ENCODE peak calls at places on chromosome 5, in ten cellular contexts. P, L, O, X, C, G, V, R, T and M are unnamed samples. For H3K4me1, the result is how much of the 10 kb centered on the place peaks cover.

GRCh38 chr5:156956321-156956720 is 6.7 kb downstream of the TIMD4 start:
- DNase-seq in P (no peak), L (no peak), O (no peak), X (no peak), C (no peak), G (no peak), V (no peak), R (no peak), T (no peak), M (no peak)

GRCh38 chr5:52878671-52879070 is 91.0 kb downstream of the ITGA1 start:
- DNase-seq in P (no peak), L (no peak), O (no peak), X (no peak), C (no peak), G (no peak), V (no peak), R (no peak), T (no peak), M (no peak)

GRCh38 chr5:93789173-93790070 is 48.0 kb upstream of the POU5F2 start:
- DNase-seq in P (no peak), L (no peak), O (no peak), X (no peak), C (no peak), G (peak), V (no peak), R (no peak), T (no peak), M (no peak)

GRCh38 chr5:150624334-150625163 is 15.9 kb upstream of the SYNPO start:
- DNase-seq in P (no peak), L (peak), O (no peak), X (peak), C (no peak), G (no peak), V (peak), R (no peak), T (peak), M (peak)

GRCh38 chr5:161851691-161852299 is 3.9 kb downstream of the GABRA1 start:
- DNase-seq in P (no peak), L (no peak), O (no peak), X (no peak), C (no peak), G (peak), V (no peak), R (no peak), T (no peak), M (no peak)

GRCh38 chr5:14873093-14873492 is 1.5 kb upstream of the ANKH start:
- DNase-seq in P (no peak), L (no peak), O (no peak), X (peak), C (no peak), G (no peak), V (no peak), R (no peak), T (no peak), M (no peak)

GRCh38 chr5:61330341-61330878 is 1.6 kb upstream of the ZSWIM6 start:
- DNase-seq in P (no peak), L (no peak), O (peak), X (peak), C (peak), G (peak), V (peak), R (peak), T (no peak), M (peak)

GRCh38 chr5:116249648-116250047 is 164.8 kb downstream of the COMMD10 start:
- DNase-seq in P (no peak), L (no peak), O (no peak), X (no peak), C (no peak), G (no peak), V (no peak), R (no peak), T (no peak), M (no peak)

DNA sequence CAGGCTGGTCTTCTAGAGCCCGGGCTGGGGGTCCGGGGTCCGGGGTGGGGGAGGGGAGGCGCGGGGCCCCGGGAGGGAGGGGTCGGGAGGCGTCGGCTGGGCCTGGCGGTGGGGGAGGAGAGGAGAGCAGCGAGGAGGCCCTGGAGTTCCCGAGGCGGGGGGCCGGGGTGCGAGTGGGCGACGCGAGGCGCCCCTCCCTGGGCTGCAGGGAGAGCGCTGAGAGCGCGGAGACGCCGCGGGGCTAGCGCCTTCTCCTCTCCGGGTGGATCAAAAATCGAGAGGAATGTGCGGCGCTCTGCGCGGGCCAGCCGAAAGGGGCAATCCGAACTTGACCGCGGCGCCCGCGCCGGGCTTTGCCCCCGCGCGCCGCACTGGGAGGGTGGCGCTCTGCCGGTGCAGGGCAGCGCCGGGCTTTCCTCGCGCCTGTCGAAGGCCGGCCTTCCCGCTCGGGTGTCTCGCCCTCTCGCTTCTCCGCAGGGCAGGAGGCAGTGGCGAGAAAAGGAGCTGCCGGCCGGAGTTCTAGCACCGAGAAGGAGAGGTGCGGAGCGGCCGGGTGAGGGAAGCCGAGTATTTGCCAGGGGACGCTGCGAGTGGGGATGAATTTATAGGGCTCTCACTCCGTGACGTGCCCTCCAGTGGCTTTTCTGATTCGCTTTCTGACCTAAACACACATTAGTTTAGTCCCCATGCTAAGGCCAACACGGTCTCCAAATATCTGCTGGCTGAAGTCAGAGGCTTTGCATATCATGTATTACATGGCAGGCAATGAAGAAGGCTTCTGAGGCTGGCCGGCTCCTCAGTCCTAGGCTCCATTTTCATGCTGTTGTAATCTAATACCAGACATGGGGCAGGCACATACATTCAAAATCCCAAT is at the start of gene GDNF:
- DNase-seq in P (peak), L (no peak), O (no peak), X (peak), C (peak), G (peak), V (peak), R (no peak), T (no peak), M (no peak)
- H3K4me3 ChIP-seq in P (peak), L (no peak), O (no peak), X (peak), C (peak), G (peak), V (peak), R (peak), T (no peak), M (no peak)

GRCh38 chr5:154778534-154778933 is 23.4 kb downstream of the LARP1 start:
- DNase-seq in P (no peak), L (no peak), O (no peak), X (no peak), C (no peak), G (no peak), V (no peak), R (no peak), T (no peak), M (no peak)

GRCh38 chr5:154782812-154783592 is 27.8 kb downstream of the LARP1 start:
- DNase-seq in P (no peak), L (no peak), O (no peak), X (no peak), C (no peak), G (no peak), V (no peak), R (no peak), T (no peak), M (no peak)

GRCh38 chr5:154782326-154782725 is 27.1 kb downstream of the LARP1 start:
- DNase-seq in P (no peak), L (no peak), O (no peak), X (no peak), C (no peak), G (no peak), V (peak), R (no peak), T (no peak), M (no peak)

GRCh38 chr5:154779105-154779504 is 23.9 kb downstream of the LARP1 start:
- DNase-seq in P (no peak), L (no peak), O (no peak), X (no peak), C (no peak), G (peak), V (no peak), R (peak), T (no peak), M (no peak)

GRCh38 chr5:154780128-154780527 is 25.0 kb downstream of the LARP1 start:
- DNase-seq in P (no peak), L (no peak), O (no peak), X (no peak), C (no peak), G (no peak), V (no peak), R (no peak), T (no peak), M (no peak)
- H3K4me1 ChIP-seq in P (half or more), L (half or more), O (under half), X (half or more), C (under half), G (half or more), V (half or more), R (under half), T (under half), M (half or more)

DNA sequence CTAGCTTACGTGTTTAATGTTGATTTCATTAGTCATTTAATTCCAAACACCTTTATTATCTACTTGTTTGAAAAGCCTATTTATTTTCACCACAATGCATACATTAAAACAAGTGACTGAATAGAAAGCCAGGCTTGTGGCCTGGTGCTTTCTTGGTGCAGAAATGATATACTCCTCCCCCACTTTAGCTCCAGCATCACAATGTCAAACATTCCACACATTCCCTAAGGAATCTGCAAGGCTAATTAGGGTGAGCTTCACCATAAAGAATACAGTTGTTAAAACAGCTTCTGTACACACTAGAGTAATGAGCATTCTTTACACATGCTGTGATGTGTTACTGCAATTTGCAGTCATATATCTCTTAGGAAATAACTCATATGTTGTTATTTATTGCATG is 705.8 kb downstream of the CETN3 start:
- DNase-seq in P (no peak), L (no peak), O (no peak), X (no peak), C (no peak), G (no peak), V (no peak), R (no peak), T (no peak), M (no peak)
- H3K4me3 ChIP-seq in P (no peak), L (no peak), O (no peak), X (no peak), C (no peak), G (no peak), V (no peak), R (no peak), T (no peak), M (no peak)

GRCh38 chr5:145246379-145246778 is 588.8 kb downstream of the PRELID2 start:
- DNase-seq in P (no peak), L (no peak), O (no peak), X (no peak), C (no peak), G (no peak), V (no peak), R (no peak), T (no peak), M (no peak)
- H3K4me1 ChIP-seq in P (under half), L (under half), O (under half), X (under half), C (under half), G (under half), V (under half), R (under half), T (under half), M (under half)

DNA sequence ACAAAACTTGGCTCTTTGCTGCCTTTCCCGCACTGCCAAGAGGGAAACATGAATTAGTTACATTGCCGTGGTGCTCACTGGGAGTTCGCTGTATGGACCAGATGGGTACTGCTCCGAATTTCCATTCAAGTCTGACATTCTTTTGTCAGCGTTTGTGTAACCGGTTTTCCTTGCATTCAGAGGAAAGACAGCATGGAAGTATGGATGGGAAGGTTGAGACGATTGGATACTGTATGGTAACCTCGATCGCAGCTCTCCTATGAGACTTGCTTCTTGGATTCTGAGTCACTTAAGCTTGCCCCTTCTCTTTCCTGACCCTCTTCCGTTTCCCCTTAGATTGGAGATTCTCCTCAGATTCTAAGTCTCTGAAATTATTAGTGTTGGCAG is 625 bp upstream of the UBLCP1 start:
- DNase-seq in P (no peak), L (no peak), O (no peak), X (no peak), C (peak), G (peak), V (no peak), R (no peak), T (no peak), M (no peak)
- H3K4me3 ChIP-seq in P (peak), L (peak), O (peak), X (peak), C (peak), G (peak), V (peak), R (peak), T (peak), M (peak)

DNA sequence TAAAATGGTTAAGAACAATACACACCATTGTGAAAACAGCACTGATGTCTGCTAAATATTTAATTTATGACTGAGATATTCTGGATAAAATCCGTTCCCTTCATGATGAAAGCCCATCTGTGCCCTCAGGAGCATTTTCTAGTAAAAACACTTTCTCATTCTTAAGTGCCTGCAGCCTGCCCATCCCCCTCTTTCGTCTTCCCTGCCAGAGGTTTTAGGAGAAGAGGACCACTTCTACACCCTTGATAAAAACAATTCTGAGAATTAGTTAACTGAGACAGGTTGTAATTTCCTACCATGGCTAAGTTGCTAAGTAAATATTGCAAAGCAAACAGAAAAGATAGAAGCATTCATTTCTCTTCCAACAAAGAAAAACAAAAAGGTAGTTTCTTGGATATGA is 272.6 kb downstream of the ATPSCKMT start:
- DNase-seq in P (no peak), L (no peak), O (peak), X (no peak), C (no peak), G (no peak), V (no peak), R (no peak), T (no peak), M (no peak)
- H3K4me1 ChIP-seq in P (under half), L (under half), O (under half), X (under half), C (under half), G (under half), V (under half), R (under half), T (under half), M (under half)

DNA sequence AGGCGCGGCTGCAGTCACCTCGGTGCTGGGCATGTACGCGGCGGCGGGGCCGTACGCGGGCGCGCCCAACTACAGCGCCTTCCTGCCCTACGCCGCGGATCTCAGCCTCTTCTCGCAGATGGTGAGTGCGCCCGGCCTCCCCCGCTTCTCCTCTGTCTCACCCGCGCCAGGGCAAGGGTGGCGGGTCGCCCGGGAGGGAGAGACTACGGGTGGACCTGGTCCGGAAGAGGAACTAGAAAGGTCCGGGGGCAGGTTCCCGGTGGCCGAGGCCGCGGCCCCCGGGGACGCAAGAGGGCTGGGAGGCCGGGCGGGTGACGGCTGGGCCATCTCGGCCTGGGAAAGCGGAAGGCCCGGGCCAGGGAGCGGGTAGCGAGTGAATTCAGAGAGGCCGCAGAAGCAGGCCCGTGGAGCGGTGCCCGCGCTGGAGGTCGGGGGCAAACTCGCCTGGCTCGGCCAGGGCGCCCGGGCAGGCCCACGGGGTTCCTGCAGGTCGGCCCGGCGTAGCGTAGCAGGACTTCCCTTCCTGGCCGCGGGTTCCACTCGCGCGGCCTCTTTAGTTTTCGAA is 711 bp downstream of the IRX1 start:
- DNase-seq in P (no peak), L (no peak), O (no peak), X (no peak), C (no peak), G (no peak), V (no peak), R (no peak), T (no peak), M (no peak)
- H3K4me3 ChIP-seq in P (peak), L (no peak), O (peak), X (peak), C (no peak), G (no peak), V (no peak), R (peak), T (no peak), M (no peak)

DNA sequence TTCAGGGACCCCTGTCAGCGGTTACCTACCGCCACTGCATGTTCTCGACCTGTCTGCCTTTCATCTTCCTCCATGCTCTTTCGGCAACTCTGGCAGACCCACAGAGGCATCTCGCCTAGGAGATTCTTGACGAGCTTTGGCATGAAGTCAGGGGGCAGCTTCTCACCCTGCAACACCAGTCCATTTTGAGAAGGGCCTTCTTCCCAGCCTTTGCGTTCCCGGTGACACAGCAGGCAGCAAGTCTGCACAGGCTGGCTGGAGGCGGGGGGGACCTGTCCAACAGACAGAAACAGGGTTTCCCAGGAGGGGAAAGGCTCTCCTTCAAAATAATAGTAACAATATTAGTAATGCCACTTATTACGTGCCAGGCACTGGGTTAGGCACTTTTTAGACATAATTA is 15.5 kb downstream of the FAM193B start:
- DNase-seq in P (no peak), L (no peak), O (no peak), X (no peak), C (no peak), G (no peak), V (no peak), R (no peak), T (no peak), M (no peak)
- H3K4me1 ChIP-seq in P (under half), L (under half), O (under half), X (half or more), C (under half), G (under half), V (half or more), R (under half), T (under half), M (under half)